ENCODE peak calls at places on chromosome 10, in seven cellular contexts. One of them, this sample, is unnamed.

GRCh38 chr10:102384053-102384452 is 11.5 kb upstream of the NFKB2 start:
- DNase-seq in activated CD8-positive, alpha-beta memory T cell treated with anti-CD3 and anti-CD28 coated beads for 24 hours: no peak
- DNase-seq in fibroblast of lung: no peak
- DNase-seq in HT-29: no peak
- DNase-seq in HEK293T: peak; percentile 48
- DNase-seq in AG08396: no peak
- DNase-seq in posterior cingulate gyrus: peak; percentile 15
- DNase-seq in this sample: no peak

GRCh38 chr10:22927661-22928403 is at the start of gene ARMC3:
- DNase-seq in activated CD8-positive, alpha-beta memory T cell treated with anti-CD3 and anti-CD28 coated beads for 24 hours: peak; percentile 88
- DNase-seq in fibroblast of lung: peak; percentile 52
- DNase-seq in HT-29: no peak
- DNase-seq in HEK293T: peak; percentile 70
- DNase-seq in AG08396: peak; percentile 52
- DNase-seq in posterior cingulate gyrus: peak; percentile 96
- DNase-seq in this sample: peak; percentile 53

GRCh38 chr10:46253076-46254006 is 33.5 kb upstream of the ANTXRL start:
- DNase-seq in activated CD8-positive, alpha-beta memory T cell treated with anti-CD3 and anti-CD28 coated beads for 24 hours: no peak
- DNase-seq in fibroblast of lung: no peak
- DNase-seq in HT-29: no peak
- DNase-seq in HEK293T: no peak
- DNase-seq in AG08396: no peak
- DNase-seq in posterior cingulate gyrus: no peak
- DNase-seq in this sample: no peak

GRCh38 chr10:103806376-103807320 is 48.7 kb downstream of the SH3PXD2A start:
- DNase-seq in activated CD8-positive, alpha-beta memory T cell treated with anti-CD3 and anti-CD28 coated beads for 24 hours: no peak
- DNase-seq in fibroblast of lung: no peak
- DNase-seq in HT-29: no peak
- DNase-seq in HEK293T: no peak
- DNase-seq in AG08396: no peak
- DNase-seq in posterior cingulate gyrus: peak; percentile 55
- DNase-seq in this sample: no peak

GRCh38 chr10:4804505-4804904 is 21.5 kb upstream of the AKR1E2 start:
- DNase-seq in activated CD8-positive, alpha-beta memory T cell treated with anti-CD3 and anti-CD28 coated beads for 24 hours: no peak
- DNase-seq in fibroblast of lung: peak; percentile 44
- DNase-seq in HT-29: no peak
- DNase-seq in HEK293T: no peak
- DNase-seq in AG08396: no peak
- DNase-seq in posterior cingulate gyrus: no peak
- DNase-seq in this sample: no peak

GRCh38 chr10:37490266-37490665 is 364.9 kb downstream of the ANKRD30A start:
- DNase-seq in activated CD8-positive, alpha-beta memory T cell treated with anti-CD3 and anti-CD28 coated beads for 24 hours: no peak
- DNase-seq in fibroblast of lung: no peak
- DNase-seq in HT-29: no peak
- DNase-seq in HEK293T: no peak
- DNase-seq in AG08396: no peak
- DNase-seq in posterior cingulate gyrus: no peak
- DNase-seq in this sample: no peak

GRCh38 chr10:70887804-70888800 is at the start of gene PCBD1:
- DNase-seq in activated CD8-positive, alpha-beta memory T cell treated with anti-CD3 and anti-CD28 coated beads for 24 hours: peak; percentile 86
- DNase-seq in fibroblast of lung: peak; percentile 75
- DNase-seq in HT-29: peak; percentile 82
- DNase-seq in HEK293T: peak; percentile 70
- DNase-seq in AG08396: peak; percentile 88
- DNase-seq in posterior cingulate gyrus: peak; percentile 94
- DNase-seq in this sample: peak; percentile 58

GRCh38 chr10:22479419-22479818 is 134.1 kb downstream of the SPAG6 start:
- DNase-seq in activated CD8-positive, alpha-beta memory T cell treated with anti-CD3 and anti-CD28 coated beads for 24 hours: no peak
- DNase-seq in fibroblast of lung: no peak
- DNase-seq in HT-29: no peak
- DNase-seq in HEK293T: no peak
- DNase-seq in AG08396: no peak
- DNase-seq in posterior cingulate gyrus: peak; percentile 91
- DNase-seq in this sample: no peak

GRCh38 chr10:124557648-124558338 is 96.2 kb downstream of the LHPP start:
- DNase-seq in activated CD8-positive, alpha-beta memory T cell treated with anti-CD3 and anti-CD28 coated beads for 24 hours: no peak
- DNase-seq in fibroblast of lung: no peak
- DNase-seq in HT-29: no peak
- DNase-seq in HEK293T: no peak
- DNase-seq in AG08396: no peak
- DNase-seq in posterior cingulate gyrus: peak; percentile 89
- DNase-seq in this sample: no peak

GRCh38 chr10:23368816-23369640 is 24.4 kb upstream of the C10orf67 start:
- DNase-seq in activated CD8-positive, alpha-beta memory T cell treated with anti-CD3 and anti-CD28 coated beads for 24 hours: no peak
- DNase-seq in fibroblast of lung: peak; percentile 24
- DNase-seq in HT-29: no peak
- DNase-seq in HEK293T: no peak
- DNase-seq in AG08396: no peak
- DNase-seq in posterior cingulate gyrus: no peak
- DNase-seq in this sample: no peak

GRCh38 chr10:132862485-132863420 is 76.8 kb upstream of the NKX6-2 start:
- DNase-seq in activated CD8-positive, alpha-beta memory T cell treated with anti-CD3 and anti-CD28 coated beads for 24 hours: no peak
- DNase-seq in fibroblast of lung: no peak
- DNase-seq in HT-29: no peak
- DNase-seq in HEK293T: no peak
- DNase-seq in AG08396: no peak
- DNase-seq in posterior cingulate gyrus: peak; percentile 81
- DNase-seq in this sample: no peak

GRCh38 chr10:97307866-97308780 is 10.9 kb upstream of the FRAT1 start:
- DNase-seq in activated CD8-positive, alpha-beta memory T cell treated with anti-CD3 and anti-CD28 coated beads for 24 hours: no peak
- DNase-seq in fibroblast of lung: no peak
- DNase-seq in HT-29: no peak
- DNase-seq in HEK293T: no peak
- DNase-seq in AG08396: no peak
- DNase-seq in posterior cingulate gyrus: no peak
- DNase-seq in this sample: no peak

GRCh38 chr10:79185067-79185774 is 116.5 kb downstream of the ZMIZ1 start:
- DNase-seq in activated CD8-positive, alpha-beta memory T cell treated with anti-CD3 and anti-CD28 coated beads for 24 hours: no peak
- DNase-seq in fibroblast of lung: peak; percentile 48
- DNase-seq in HT-29: no peak
- DNase-seq in HEK293T: no peak
- DNase-seq in AG08396: no peak
- DNase-seq in posterior cingulate gyrus: no peak
- DNase-seq in this sample: no peak

GRCh38 chr10:34219860-34220518 is 595.1 kb downstream of the PARD3 start:
- DNase-seq in activated CD8-positive, alpha-beta memory T cell treated with anti-CD3 and anti-CD28 coated beads for 24 hours: no peak
- DNase-seq in fibroblast of lung: peak; percentile 6
- DNase-seq in HT-29: no peak
- DNase-seq in HEK293T: no peak
- DNase-seq in AG08396: no peak
- DNase-seq in posterior cingulate gyrus: no peak
- DNase-seq in this sample: no peak

GRCh38 chr10:110758898-110759297 is 112.8 kb upstream of the PDCD4 start:
- DNase-seq in activated CD8-positive, alpha-beta memory T cell treated with anti-CD3 and anti-CD28 coated beads for 24 hours: no peak
- DNase-seq in fibroblast of lung: peak; percentile 85
- DNase-seq in HT-29: no peak
- DNase-seq in HEK293T: no peak
- DNase-seq in AG08396: peak; percentile 45
- DNase-seq in posterior cingulate gyrus: no peak
- DNase-seq in this sample: no peak

GRCh38 chr10:72186213-72186612 is 29.6 kb upstream of the ANAPC16 start:
- DNase-seq in activated CD8-positive, alpha-beta memory T cell treated with anti-CD3 and anti-CD28 coated beads for 24 hours: no peak
- DNase-seq in fibroblast of lung: peak; percentile 25
- DNase-seq in HT-29: no peak
- DNase-seq in HEK293T: no peak
- DNase-seq in AG08396: no peak
- DNase-seq in posterior cingulate gyrus: no peak
- DNase-seq in this sample: no peak

GRCh38 chr10:30422981-30423654 is 10.9 kb upstream of the MAP3K8 start:
- DNase-seq in activated CD8-positive, alpha-beta memory T cell treated with anti-CD3 and anti-CD28 coated beads for 24 hours: no peak
- DNase-seq in fibroblast of lung: peak; percentile 77
- DNase-seq in HT-29: peak; percentile 96
- DNase-seq in HEK293T: no peak
- DNase-seq in AG08396: peak; percentile 84
- DNase-seq in posterior cingulate gyrus: no peak
- DNase-seq in this sample: no peak

GRCh38 chr10:98172495-98172894 is 38.0 kb downstream of the R3HCC1L start:
- DNase-seq in activated CD8-positive, alpha-beta memory T cell treated with anti-CD3 and anti-CD28 coated beads for 24 hours: no peak
- DNase-seq in fibroblast of lung: peak; percentile 43
- DNase-seq in HT-29: no peak
- DNase-seq in HEK293T: no peak
- DNase-seq in AG08396: no peak
- DNase-seq in posterior cingulate gyrus: peak; percentile 62
- DNase-seq in this sample: no peak

GRCh38 chr10:61391281-61391680 is 61.9 kb downstream of the TMEM26 start:
- DNase-seq in activated CD8-positive, alpha-beta memory T cell treated with anti-CD3 and anti-CD28 coated beads for 24 hours: no peak
- DNase-seq in fibroblast of lung: no peak
- DNase-seq in HT-29: no peak
- DNase-seq in HEK293T: no peak
- DNase-seq in AG08396: no peak
- DNase-seq in posterior cingulate gyrus: no peak
- DNase-seq in this sample: no peak

This sample was measured in T-helper 9 cell.